ENCODE peak calls at places on chromosome 15, in six cellular contexts. Y is fibroblast of lung, T is PC-3, U is K562, B is endothelial cell of umbilical vein, S is HepG2. P is an unnamed sample. For H4K20me1, the result is how much of the 10 kb centered on the place peaks cover.

GRCh38 chr15:77014137-77015081 is 19.5 kb downstream of the PSTPIP1 start:
- DNase-seq in U (no peak), Y (no peak), T (no peak), B (no peak), S (no peak), P (no peak)

GRCh38 chr15:58549013-58549779 is 117.4 kb downstream of the LIPC start:
- DNase-seq in B (no peak), T (no peak), U (no peak), Y (peak), S (no peak), P (no peak)

GRCh38 chr15:31295660-31296059 is 31.0 kb upstream of the KLF13 start:
- DNase-seq in B (no peak), T (no peak), Y (no peak), U (no peak), S (no peak), P (peak)

GRCh38 chr15:95763426-95763825 is 567.1 kb upstream of the NR2F2 start:
- DNase-seq in B (peak), U (no peak), Y (no peak), T (no peak), S (no peak), P (no peak)

GRCh38 chr15:96115642-96116041 is 214.9 kb upstream of the NR2F2 start:
- DNase-seq in T (peak), S (no peak), U (no peak), Y (peak), B (no peak), P (no peak)

GRCh38 chr15:47409601-47410000 is 307.7 kb upstream of the SEMA6D start:
- DNase-seq in B (no peak), U (no peak), S (no peak), Y (peak), T (no peak), P (no peak)

GRCh38 chr15:101136381-101137268 is 115.2 kb downstream of the CHSY1 start:
- DNase-seq in S (no peak), B (no peak), U (no peak), T (no peak), Y (no peak), P (no peak)

GRCh38 chr15:90954712-90955671 is at the start of gene RCCD1:
- DNase-seq in U (peak), Y (peak), S (peak), B (peak), T (peak), P (peak)

GRCh38 chr15:98083203-98083910 is 122.9 kb downstream of the ARRDC4 start:
- DNase-seq in S (no peak), T (no peak), B (no peak), Y (no peak), U (no peak), P (no peak)

GRCh38 chr15:69209661-69210060 is 49.2 kb downstream of the GLCE start:
- DNase-seq in U (no peak), T (no peak), S (no peak), B (no peak), Y (no peak), P (peak)

GRCh38 chr15:62983956-62984355 is 58.6 kb upstream of the TPM1 start:
- DNase-seq in Y (no peak), S (no peak), T (no peak), U (peak), B (no peak), P (no peak)

GRCh38 chr15:33194237-33194636 is 277 bp downstream of the FMN1 start:
- DNase-seq in S (no peak), B (no peak), Y (peak), T (no peak), U (peak), P (no peak)

GRCh38 chr15:63250312-63250965 is 27.0 kb upstream of the APH1B start:
- DNase-seq in U (no peak), B (no peak), Y (peak), T (peak), S (no peak), P (no peak)

GRCh38 chr15:99425666-99426301 is 140.0 kb upstream of the MEF2A start:
- DNase-seq in Y (no peak), S (no peak), U (no peak), B (peak), T (no peak), P (no peak)

GRCh38 chr15:31476411-31476810 is 149.8 kb downstream of the KLF13 start:
- DNase-seq in U (no peak), S (no peak), Y (no peak), B (no peak), T (no peak), P (no peak)

GRCh38 chr15:29770796-29771195 is 51.5 kb downstream of the TJP1 start:
- DNase-seq in B (no peak), T (peak), U (no peak), S (no peak), Y (peak), P (no peak)

GRCh38 chr15:66098019-66098363 is 155.6 kb downstream of the MEGF11 start:
- DNase-seq in T (no peak), S (no peak), Y (no peak), U (no peak), B (no peak), P (no peak)

GRCh38 chr15:101170568-101171350 is 81.1 kb downstream of the CHSY1 start:
- DNase-seq in T (peak), B (no peak), U (no peak), S (no peak), Y (peak), P (no peak)

GRCh38 chr15:90939756-90940155 is 4.7 kb downstream of the UNC45A start:
- DNase-seq in S (no peak), Y (no peak), T (no peak), B (no peak), U (no peak), P (no peak)

GRCh38 chr15:71066983-71067382 is 48.3 kb upstream of the THSD4 start:
- DNase-seq in Y (peak), S (no peak), U (no peak), B (no peak), T (no peak), P (no peak)

GRCh38 chr15:64599226-64599625 is 138.8 kb downstream of the ZNF609 start:
- DNase-seq in Y (no peak), U (no peak), S (no peak), T (no peak), B (no peak), P (no peak)
- H4K20me1 ChIP-seq in Y (under half), U (under half), S (under half), T (under half), B (under half), P (under half)

GRCh38 chr15:93173369-93173768 is 84.4 kb upstream of the RGMA start:
- DNase-seq in B (no peak), T (peak), S (no peak), U (no peak), Y (no peak), P (no peak)
- H3K4me2 ChIP-seq in B (no peak), T (no peak), S (no peak), U (no peak), Y (no peak), P (no peak)

DNA sequence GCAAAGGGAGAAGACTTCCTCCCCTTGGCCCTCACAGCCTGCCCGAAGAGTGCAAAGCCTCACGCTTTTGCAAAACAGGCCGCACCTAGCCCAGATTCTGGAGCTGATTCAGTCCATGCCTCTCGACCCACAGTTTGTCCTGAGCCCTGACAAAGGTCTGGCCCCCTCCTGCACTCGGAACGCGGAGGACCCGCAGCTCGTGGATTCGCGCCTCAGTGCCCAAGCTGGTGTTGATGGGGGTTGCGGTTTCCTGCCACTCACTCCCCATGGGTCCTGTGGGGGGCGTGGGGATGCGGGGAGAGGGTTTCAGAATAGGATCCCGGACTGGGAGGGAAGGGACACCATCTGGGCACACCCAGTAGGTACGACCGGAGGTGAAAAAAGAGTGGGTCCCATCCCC is 594 bp upstream of the CRABP1 start:
- DNase-seq in Y (no peak), B (no peak), U (no peak), S (no peak), T (no peak), P (no peak)
- TF ChIP-seq EZH2 in Y (no peak), B (peak), U (no peak), S (no peak), T (no peak), P (no peak)

GRCh38 chr15:92887869-92888268 is 12.3 kb upstream of the CHD2 start:
- DNase-seq in B (no peak), T (no peak), Y (no peak), U (no peak), S (no peak), P (no peak)

GRCh38 chr15:92886815-92887214 is 13.3 kb upstream of the CHD2 start:
- DNase-seq in U (no peak), S (no peak), B (no peak), Y (no peak), T (no peak), P (no peak)

GRCh38 chr15:92884813-92885461 is 15.2 kb upstream of the CHD2 start:
- DNase-seq in S (no peak), T (peak), B (peak), Y (peak), U (no peak), P (no peak)

GRCh38 chr15:92884459-92884812 is 15.7 kb upstream of the CHD2 start:
- DNase-seq in B (peak), T (no peak), U (no peak), Y (no peak), S (no peak), P (no peak)

DNA sequence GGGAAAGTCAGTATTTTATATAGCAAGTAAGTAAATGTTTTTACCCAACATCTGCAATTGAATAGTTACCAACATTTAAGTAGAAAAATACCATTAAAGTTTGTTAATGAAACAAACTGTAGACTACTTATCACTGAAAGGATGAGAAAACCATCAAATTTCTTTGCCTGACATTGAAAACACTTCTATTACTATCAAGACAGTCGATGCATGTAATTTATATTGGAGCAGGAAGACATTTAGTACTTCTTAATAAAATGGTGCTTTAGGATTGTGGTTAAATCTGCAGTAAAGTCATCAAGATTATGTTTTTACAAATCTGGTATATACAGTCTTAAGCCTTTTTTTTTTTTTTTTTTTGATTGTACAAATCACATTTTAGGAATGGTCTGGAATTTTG is 13.9 kb upstream of the CHD2 start:
- DNase-seq in U (no peak), Y (no peak), S (no peak), T (no peak), B (no peak), P (no peak)
- H4K20me1 ChIP-seq in U (under half), Y (under half), S (under half), T (under half), B (under half), P (under half)

GRCh38 chr15:57506422-57506821 is 85.3 kb upstream of the MYZAP start:
- DNase-seq in U (peak), T (no peak), S (no peak), B (no peak), Y (no peak), P (no peak)
- H3K4me2 ChIP-seq in U (no peak), T (peak), S (no peak), B (peak), Y (no peak), P (no peak)

GRCh38 chr15:74995182-74995778 is at the start of gene SCAMP5:
- DNase-seq in T (peak), B (peak), Y (peak), S (peak), U (peak), P (peak)
- TF ChIP-seq EZH2 in T (no peak), B (no peak), Y (no peak), S (no peak), U (no peak), P (no peak)

DNA sequence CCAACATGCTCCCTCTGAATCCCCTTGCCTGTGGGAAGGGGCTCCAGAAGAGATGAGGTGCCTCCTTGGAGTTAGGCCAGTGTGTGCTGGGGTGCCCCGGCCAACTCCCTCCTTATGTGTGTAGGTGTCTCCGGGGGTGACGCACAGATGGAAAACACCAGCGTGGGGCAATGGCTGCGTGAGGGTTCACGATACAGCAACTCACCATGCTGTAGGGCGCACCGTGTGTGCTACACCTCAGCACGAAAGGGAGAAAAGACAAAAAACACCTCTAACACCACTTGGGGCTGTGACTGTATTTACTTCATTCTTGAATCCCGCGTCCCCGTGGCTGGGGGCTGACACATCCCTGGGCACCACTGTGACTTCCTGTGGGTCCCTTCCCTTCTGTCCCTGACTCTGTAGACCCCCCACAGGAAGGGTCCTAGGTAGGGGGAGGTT is 1.6 kb upstream of the CALML4 start:
- DNase-seq in B (no peak), U (no peak), T (no peak), Y (no peak), S (no peak), P (no peak)
- H4K20me1 ChIP-seq in B (under half), U (under half), T (under half), Y (under half), S (under half), P (under half)

GRCh38 chr15:44716983-44717602 is 5.8 kb downstream of the B2M start:
- DNase-seq in Y (no peak), U (no peak), S (no peak), T (no peak), B (no peak), P (no peak)
- H3K4me2 ChIP-seq in Y (no peak), U (no peak), S (no peak), T (no peak), B (no peak), P (no peak)